ENCODE peak calls at places on chromosomes 5 and 9, in eight cellular contexts. G is mesendoderm, M is ecto neural progenitor cell, S is heart left ventricle, P is astrocyte of the hippocampus, U is activated T-cell treated with anti-CD3 and anti-CD28 coated beads for 24 hours, D is putamen, F is kidney tubule cell. Q is an unnamed sample.

GRCh38 chr9:34628656-34629491 is at the start of gene ARID3C:
- DNase-seq in G (no peak), M (no peak), S (no peak), P (peak; percentile 59), U (peak; percentile 35), D (no peak), F (peak; percentile 30), Q (no peak)

GRCh38 chr5:136032564-136032963 is 3.8 kb downstream of the TGFBI start:
- DNase-seq in G (no peak), M (no peak), S (no peak), P (no peak), U (no peak), D (no peak), F (peak; percentile 74), Q (no peak)

GRCh38 chr5:140868721-140869554 is at the start of gene PCDHA11:
- DNase-seq in G (peak; percentile 84), M (peak; percentile 44), S (no peak), P (peak; percentile 10), U (no peak), D (no peak), F (peak; percentile 42), Q (no peak)

GRCh38 chr5:81819556-81820314 is 68.8 kb upstream of the SSBP2 start:
- DNase-seq in G (no peak), M (no peak), S (no peak), P (peak; percentile 44), U (no peak), D (no peak), F (no peak), Q (no peak)

GRCh38 chr5:156680845-156681244 is 169.2 kb upstream of the PPP1R2B start:
- DNase-seq in G (no peak), M (no peak), S (no peak), P (no peak), U (no peak), D (no peak), F (no peak), Q (peak; percentile 8)

GRCh38 chr5:176144508-176144907 is 93.7 kb upstream of the SIMC1 start:
- DNase-seq in G (no peak), M (no peak), S (no peak), P (no peak), U (no peak), D (no peak), F (no peak), Q (no peak)

GRCh38 chr9:135698767-135699166 is 514 bp downstream of the SOHLH1 start:
- DNase-seq in G (no peak), M (no peak), S (no peak), P (no peak), U (no peak), D (no peak), F (no peak), Q (no peak)

GRCh38 chr9:75500479-75500878 is 390.0 kb upstream of the PCSK5 start:
- DNase-seq in G (no peak), M (no peak), S (no peak), P (no peak), U (no peak), D (no peak), F (no peak), Q (no peak)

GRCh38 chr5:39187873-39188731 is 31.3 kb downstream of the FYB1 start:
- DNase-seq in G (no peak), M (no peak), S (no peak), P (no peak), U (no peak), D (no peak), F (no peak), Q (no peak)

GRCh38 chr5:141637266-141637692 is 482 bp downstream of the RELL2 start:
- DNase-seq in G (peak; percentile 46), M (peak; percentile 66), S (no peak), P (no peak), U (peak; percentile 51), D (no peak), F (no peak), Q (no peak)

GRCh38 chr9:4038182-4038723 is 261.6 kb downstream of the GLIS3 start:
- DNase-seq in G (no peak), M (no peak), S (no peak), P (peak; percentile 72), U (no peak), D (no peak), F (peak; percentile 26), Q (no peak)

GRCh38 chr9:14967450-14968321 is 57.5 kb upstream of the FREM1 start:
- DNase-seq in G (no peak), M (no peak), S (no peak), P (no peak), U (no peak), D (no peak), F (no peak), Q (no peak)

GRCh38 chr5:168468836-168469235 is 17.4 kb upstream of the RARS1 start:
- DNase-seq in G (no peak), M (no peak), S (no peak), P (peak; percentile 83), U (no peak), D (no peak), F (peak; percentile 73), Q (no peak)

GRCh38 chr9:88736136-88736637 is 201.2 kb downstream of the NXNL2 start:
- DNase-seq in G (no peak), M (no peak), S (no peak), P (peak; percentile 48), U (no peak), D (no peak), F (no peak), Q (no peak)

GRCh38 chr9:38008168-38009034 is 60.6 kb downstream of the SHB start:
- DNase-seq in G (peak; percentile 71), M (no peak), S (no peak), P (peak; percentile 89), U (peak; percentile 38), D (no peak), F (peak; percentile 98), Q (no peak)

GRCh38 chr9:70044450-70045307 is 1.0 kb downstream of the MAMDC2 start:
- DNase-seq in G (peak; percentile 73), M (peak; percentile 57), S (no peak), P (peak; percentile 75), U (no peak), D (no peak), F (peak; percentile 72), Q (peak; percentile 63)

GRCh38 chr5:80414113-80414512 is 6.2 kb downstream of the ZFYVE16 start:
- DNase-seq in G (no peak), M (no peak), S (no peak), P (no peak), U (no peak), D (no peak), F (no peak), Q (no peak)

GRCh38 chr9:32423371-32423770 is 38.9 kb downstream of the ACO1 start:
- DNase-seq in G (no peak), M (no peak), S (no peak), P (peak; percentile 58), U (no peak), D (no peak), F (peak; percentile 76), Q (no peak)

GRCh38 chr5:107671742-107672211 is 1.0 kb upstream of the EFNA5 start:
- DNase-seq in G (peak; percentile 93), M (no peak), S (no peak), P (peak; percentile 67), U (no peak), D (no peak), F (peak; percentile 88), Q (peak; percentile 26)

GRCh38 chr9:70642421-70642820 is 228.0 kb upstream of the KLF9 start:
- DNase-seq in G (no peak), M (no peak), S (no peak), P (no peak), U (no peak), D (no peak), F (no peak), Q (no peak)

GRCh38 chr5:6899215-6899614 is 186.0 kb downstream of the TENT4A start:
- DNase-seq in G (no peak), M (no peak), S (no peak), P (peak; percentile 23), U (no peak), D (no peak), F (peak; percentile 50), Q (no peak)

GRCh38 chr9:113477058-113477457 is 13.5 kb downstream of the RGS3 start:
- DNase-seq in G (no peak), M (no peak), S (peak; percentile 1), P (no peak), U (no peak), D (no peak), F (no peak), Q (no peak)

GRCh38 chr9:133355881-133356357 is 368 bp downstream of the SURF1 start:
- DNase-seq in G (peak; percentile 57), M (no peak), S (no peak), P (peak; percentile 39), U (no peak), D (no peak), F (no peak), Q (no peak)

GRCh38 chr9:133995012-133995896 is 3.1 kb upstream of the VAV2 start:
- DNase-seq in G (peak; percentile 20), M (no peak), S (no peak), P (peak; percentile 54), U (no peak), D (no peak), F (peak; percentile 69), Q (peak; percentile 37)

GRCh38 chr9:30575218-30575617 is 1809.2 kb upstream of the ACO1 start:
- DNase-seq in G (no peak), M (no peak), S (no peak), P (no peak), U (no peak), D (no peak), F (no peak), Q (no peak)

GRCh38 chr5:178284095-178284675 is 51.6 kb upstream of the PHYKPL start:
- DNase-seq in G (peak; percentile 52), M (no peak), S (no peak), P (peak; percentile 25), U (no peak), D (no peak), F (peak; percentile 36), Q (no peak)

GRCh38 chr5:125311743-125312142 is 565.3 kb upstream of the ZNF608 start:
- DNase-seq in G (no peak), M (no peak), S (no peak), P (peak; percentile 55), U (no peak), D (no peak), F (peak; percentile 95), Q (no peak)

GRCh38 chr9:15982182-15982581 is 429.3 kb downstream of the CCDC171 start:
- DNase-seq in G (peak; percentile 39), M (no peak), S (no peak), P (no peak), U (no peak), D (no peak), F (no peak), Q (no peak)

GRCh38 chr9:127485995-127486394 is 34.7 kb downstream of the LRSAM1 start:
- DNase-seq in G (no peak), M (no peak), S (no peak), P (no peak), U (no peak), D (no peak), F (no peak), Q (no peak)

GRCh38 chr5:3912790-3913189 is 317.2 kb downstream of the IRX1 start:
- DNase-seq in G (no peak), M (no peak), S (no peak), P (no peak), U (no peak), D (no peak), F (no peak), Q (no peak)

GRCh38 chr5:126865299-126865698 is 88.4 kb downstream of the LMNB1 start:
- DNase-seq in G (no peak), M (no peak), S (no peak), P (peak; percentile 67), U (no peak), D (no peak), F (peak; percentile 10), Q (no peak)

GRCh38 chr5:14628346-14628745 is 36.2 kb upstream of the OTULIN start:
- DNase-seq in G (peak; percentile 53), M (peak; percentile 56), S (peak; percentile 34), P (peak; percentile 80), U (peak; percentile 22), D (no peak), F (peak; percentile 55), Q (peak; percentile 19)

Q was measured in psoas muscle.